ENCODE peak calls at places on chromosomes 13 and 19, in seven cellular contexts. N, Q, Y, A, B, M and L are unnamed samples.

GRCh38 chr13:97344250-97345175 is 89.5 kb upstream of the RAP2A start:
- DNase-seq in N (peak; percentile 70), Q (peak; percentile 58), Y (peak; percentile 75), A (peak; percentile 75), B (no peak), M (peak; percentile 73), L (peak; percentile 36)

GRCh38 chr13:62309904-62310303 is 894.3 kb upstream of the PCDH20 start:
- DNase-seq in N (peak; percentile 4), Q (no peak), Y (no peak), A (no peak), B (no peak), M (no peak), L (no peak)

GRCh38 chr13:52164989-52165388 is 5.6 kb upstream of the NEK3 start:
- DNase-seq in N (no peak), Q (no peak), Y (no peak), A (no peak), B (no peak), M (no peak), L (no peak)

GRCh38 chr13:114282143-114282685 is 813 bp downstream of the UPF3A start:
- DNase-seq in N (peak; percentile 72), Q (peak; percentile 21), Y (peak; percentile 32), A (peak; percentile 73), B (peak; percentile 11), M (peak; percentile 73), L (peak; percentile 52)

GRCh38 chr13:82614086-82614485 is 1268.2 kb downstream of the SLITRK1 start:
- DNase-seq in N (no peak), Q (no peak), Y (no peak), A (no peak), B (no peak), M (no peak), L (no peak)

GRCh38 chr13:33644607-33645543 is 173.1 kb upstream of the RFC3 start:
- DNase-seq in N (no peak), Q (no peak), Y (peak; percentile 26), A (peak; percentile 77), B (no peak), M (no peak), L (no peak)

GRCh38 chr13:110293037-110293436 is 13.9 kb downstream of the COL4A1 start:
- DNase-seq in N (no peak), Q (no peak), Y (no peak), A (no peak), B (no peak), M (no peak), L (no peak)

GRCh38 chr13:23365652-23366051 is 67.8 kb downstream of the SACS start:
- DNase-seq in N (no peak), Q (no peak), Y (no peak), A (peak; percentile 32), B (no peak), M (no peak), L (no peak)

GRCh38 chr13:80962855-80963254 is 621.9 kb upstream of the SPRY2 start:
- DNase-seq in N (no peak), Q (no peak), Y (no peak), A (peak; percentile 66), B (no peak), M (no peak), L (no peak)

GRCh38 chr13:66069570-66069969 is 1160.6 kb downstream of the PCDH9 start:
- DNase-seq in N (no peak), Q (no peak), Y (no peak), A (peak; percentile 5), B (no peak), M (peak; percentile 2), L (no peak)

GRCh38 chr13:26549713-26550112 is 7.8 kb upstream of the WASF3 start:
- DNase-seq in N (no peak), Q (no peak), Y (no peak), A (no peak), B (no peak), M (no peak), L (no peak)

GRCh38 chr19:30653646-30654386 is 281.6 kb downstream of the ZNF536 start:
- DNase-seq in N (no peak), Q (no peak), Y (peak; percentile 46), A (no peak), B (no peak), M (no peak), L (no peak)

GRCh38 chr13:25872871-25873607 is 178.8 kb downstream of the SHISA2 start:
- DNase-seq in N (no peak), Q (no peak), Y (no peak), A (no peak), B (no peak), M (peak; percentile 72), L (no peak)

GRCh38 chr13:39415403-39415802 is 187.6 kb downstream of the LHFPL6 start:
- DNase-seq in N (peak; percentile 54), Q (peak; percentile 56), Y (peak; percentile 33), A (peak; percentile 62), B (no peak), M (peak; percentile 57), L (no peak)

GRCh38 chr13:39263033-39263432 is 224.8 kb downstream of the NHLRC3 start:
- DNase-seq in N (peak; percentile 49), Q (no peak), Y (peak; percentile 46), A (peak; percentile 50), B (no peak), M (peak; percentile 58), L (no peak)

GRCh38 chr13:73168993-73169401 is 110.2 kb downstream of the KLF5 start:
- DNase-seq in N (no peak), Q (no peak), Y (no peak), A (no peak), B (no peak), M (no peak), L (no peak)

GRCh38 chr19:15432018-15432494 is 13.3 kb upstream of the AKAP8L start:
- DNase-seq in N (peak; percentile 47), Q (no peak), Y (no peak), A (no peak), B (no peak), M (peak; percentile 20), L (no peak)
- H3K27ac ChIP-seq in N (no peak overlapping the region), Q (peak overlapping the region; percentile 74), Y (no peak overlapping the region), A (peak overlapping the region; percentile 72), B (peak overlapping the region; percentile 22), M (peak overlapping the region; percentile 92), L (peak overlapping the region; percentile 81)

GRCh38 chr19:39131255-39131755 is 5.7 kb downstream of the PAK4 start:
- DNase-seq in N (no peak), Q (peak; percentile 71), Y (peak; percentile 21), A (no peak), B (no peak), M (no peak), L (no peak)
- H3K4me1 ChIP-seq in N (peaks cover 45% of the 10 kb centered on the region), Q (peaks cover 75% of the 10 kb centered on the region), Y (peaks cover 87% of the 10 kb centered on the region), A (peaks cover 8% of the 10 kb centered on the region), B (peaks cover 4% of the 10 kb centered on the region), M (peaks cover 36% of the 10 kb centered on the region), L (no peaks in the 10 kb centered on the region)

DNA sequence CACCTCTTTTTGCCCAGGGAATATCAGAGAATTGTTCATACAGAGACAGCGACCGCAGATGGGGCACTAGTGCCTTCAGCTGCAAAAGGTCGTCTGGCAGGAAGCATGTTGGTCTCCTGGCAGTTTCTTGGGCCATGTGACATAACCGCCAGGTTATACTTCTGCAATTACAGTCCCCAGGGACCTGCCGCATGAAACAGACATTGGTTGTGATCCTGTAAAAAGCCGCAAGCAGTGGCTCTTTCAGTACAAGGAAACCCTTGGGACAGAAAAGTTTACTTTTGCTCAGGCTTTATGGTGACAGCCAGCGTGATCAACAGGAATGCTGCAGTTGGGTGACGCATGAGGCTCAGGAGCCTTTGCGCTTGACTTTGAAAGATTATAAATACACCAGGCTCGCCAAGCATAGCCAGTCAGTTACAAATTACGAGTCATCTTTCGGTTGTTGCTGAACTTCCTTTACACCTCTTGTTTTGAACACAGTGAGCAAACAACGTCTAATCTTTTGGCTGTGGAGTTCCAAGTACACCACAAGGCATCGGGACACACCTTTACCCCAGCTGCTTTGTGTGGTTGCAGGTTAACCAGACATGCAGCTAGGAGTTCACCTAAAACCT is 50.5 kb upstream of the UBE2L5 start:
- DNase-seq in N (no peak), Q (no peak), Y (peak; percentile 46), A (peak; percentile 50), B (peak; percentile 54), M (no peak), L (peak; percentile 22)
- H3K4me3 ChIP-seq in N (no peak overlapping the region), Q (no peak overlapping the region), Y (no peak overlapping the region), A (no peak overlapping the region), B (peak overlapping the region; percentile 2), M (no peak overlapping the region), L (peak overlapping the region; percentile 37)

GRCh38 chr13:99436013-99436412 is 65.3 kb upstream of the TM9SF2 start:
- DNase-seq in N (no peak), Q (no peak), Y (no peak), A (no peak), B (no peak), M (no peak), L (no peak)

GRCh38 chr13:99435116-99435515 is 66.2 kb upstream of the TM9SF2 start:
- DNase-seq in N (no peak), Q (no peak), Y (no peak), A (no peak), B (no peak), M (no peak), L (no peak)

GRCh38 chr13:99433543-99434075 is 67.7 kb upstream of the TM9SF2 start:
- DNase-seq in N (no peak), Q (no peak), Y (no peak), A (no peak), B (no peak), M (no peak), L (no peak)

GRCh38 chr13:99432637-99433542 is 68.4 kb upstream of the TM9SF2 start:
- DNase-seq in N (peak; percentile 79), Q (peak; percentile 65), Y (peak; percentile 78), A (peak; percentile 36), B (peak; percentile 57), M (peak; percentile 21), L (peak; percentile 68)

GRCh38 chr13:99434258-99434788 is 66.9 kb upstream of the TM9SF2 start:
- DNase-seq in N (no peak), Q (no peak), Y (no peak), A (no peak), B (peak; percentile 59), M (no peak), L (peak; percentile 89)
- H3K27ac ChIP-seq in N (no peak overlapping the region), Q (no peak overlapping the region), Y (no peak overlapping the region), A (no peak overlapping the region), B (peak overlapping the region; percentile 50), M (no peak overlapping the region), L (peak overlapping the region; percentile 83)

GRCh38 chr19:4374451-4375163 is 25.7 kb downstream of the SH3GL1 start:
- DNase-seq in N (no peak), Q (peak; percentile 78), Y (peak; percentile 69), A (peak; percentile 95), B (no peak), M (no peak), L (no peak)
- H3K4me1 ChIP-seq in N (peaks cover 29% of the 10 kb centered on the region), Q (peaks cover 94% of the 10 kb centered on the region), Y (peaks cover 97% of the 10 kb centered on the region), A (peaks cover 50% of the 10 kb centered on the region), B (peaks cover 54% of the 10 kb centered on the region), M (peaks cover 31% of the 10 kb centered on the region), L (peaks cover 40% of the 10 kb centered on the region)